ENCODE peak calls at places on chromosome 22, in five cellular contexts. One of them, this sample, is unnamed.

GRCh38 chr22:49370841-49371301 is 456.8 kb downstream of the BRD1 start:
- DNase-seq in T1000: no peak
- DNase-seq in epithelial cell of prostate: no peak
- DNase-seq in KG1: no peak
- DNase-seq in amniotic stem cell: no peak
- DNase-seq in this sample: no peak

GRCh38 chr22:49826603-49827306 is 918 bp downstream of the BRD1 start:
- DNase-seq in epithelial cell of prostate: no peak
- DNase-seq in KG1: no peak
- DNase-seq in T1000: no peak
- DNase-seq in amniotic stem cell: no peak
- DNase-seq in this sample: no peak

GRCh38 chr22:21712751-21713427 is 22.7 kb downstream of the YPEL1 start:
- DNase-seq in epithelial cell of prostate: no peak
- DNase-seq in KG1: peak; percentile 72
- DNase-seq in T1000: peak; percentile 20
- DNase-seq in amniotic stem cell: peak; percentile 88
- DNase-seq in this sample: peak; percentile 57

GRCh38 chr22:37284807-37285355 is 2.6 kb downstream of the CYTH4 start:
- DNase-seq in KG1: peak; percentile 85
- DNase-seq in T1000: no peak
- DNase-seq in epithelial cell of prostate: no peak
- DNase-seq in amniotic stem cell: no peak
- DNase-seq in this sample: no peak

GRCh38 chr22:38124236-38124974 is 13.9 kb upstream of the BAIAP2L2 start:
- DNase-seq in T1000: no peak
- DNase-seq in epithelial cell of prostate: peak; percentile 61
- DNase-seq in KG1: no peak
- DNase-seq in amniotic stem cell: no peak
- DNase-seq in this sample: no peak

GRCh38 chr22:20155330-20156041 is 4.6 kb upstream of the CCDC188 start:
- DNase-seq in amniotic stem cell: no peak
- DNase-seq in KG1: no peak
- DNase-seq in epithelial cell of prostate: no peak
- DNase-seq in T1000: peak; percentile 74
- DNase-seq in this sample: no peak

GRCh38 chr22:30838111-30838510 is 130.5 kb downstream of the MORC2 start:
- DNase-seq in KG1: no peak
- DNase-seq in epithelial cell of prostate: no peak
- DNase-seq in amniotic stem cell: no peak
- DNase-seq in T1000: no peak
- DNase-seq in this sample: no peak

GRCh38 chr22:34800265-34800664 is 265.7 kb upstream of the ISX start:
- DNase-seq in epithelial cell of prostate: no peak
- DNase-seq in KG1: no peak
- DNase-seq in amniotic stem cell: peak; percentile 44
- DNase-seq in T1000: no peak
- DNase-seq in this sample: no peak

GRCh38 chr22:22856885-22857606 is 30.6 kb upstream of the IGLL5 start:
- DNase-seq in T1000: no peak
- DNase-seq in amniotic stem cell: no peak
- DNase-seq in epithelial cell of prostate: no peak
- DNase-seq in KG1: no peak
- DNase-seq in this sample: no peak

GRCh38 chr22:44743804-44744211 is 8.6 kb upstream of the ARHGAP8 start:
- DNase-seq in amniotic stem cell: no peak
- DNase-seq in T1000: no peak
- DNase-seq in KG1: no peak
- DNase-seq in epithelial cell of prostate: no peak
- DNase-seq in this sample: no peak

GRCh38 chr22:38866399-38867123 is 5.5 kb downstream of the CBX6 start:
- DNase-seq in amniotic stem cell: no peak
- DNase-seq in T1000: no peak
- DNase-seq in KG1: no peak
- DNase-seq in epithelial cell of prostate: no peak
- DNase-seq in this sample: no peak

GRCh38 chr22:30236875-30237274 is 9.7 kb downstream of the LIF start:
- DNase-seq in epithelial cell of prostate: no peak
- DNase-seq in KG1: no peak
- DNase-seq in amniotic stem cell: no peak
- DNase-seq in T1000: no peak
- DNase-seq in this sample: no peak

GRCh38 chr22:38873469-38874411 is 1.7 kb upstream of the CBX6 start:
- DNase-seq in T1000: no peak
- DNase-seq in epithelial cell of prostate: peak; percentile 97
- DNase-seq in KG1: no peak
- DNase-seq in amniotic stem cell: no peak
- DNase-seq in this sample: no peak

GRCh38 chr22:48784701-48785503 is 1042.8 kb downstream of the BRD1 start:
- DNase-seq in amniotic stem cell: no peak
- DNase-seq in epithelial cell of prostate: no peak
- DNase-seq in KG1: no peak
- DNase-seq in T1000: no peak
- DNase-seq in this sample: no peak

GRCh38 chr22:29145321-29146072 is 60.2 kb upstream of the EMID1 start:
- DNase-seq in epithelial cell of prostate: no peak
- DNase-seq in amniotic stem cell: no peak
- DNase-seq in T1000: no peak
- DNase-seq in KG1: no peak
- DNase-seq in this sample: no peak

GRCh38 chr22:35785181-35785923 is 67.7 kb downstream of the APOL5 start:
- DNase-seq in epithelial cell of prostate: no peak
- DNase-seq in amniotic stem cell: no peak
- DNase-seq in T1000: no peak
- DNase-seq in KG1: no peak
- DNase-seq in this sample: no peak